ENCODE peak calls at places on chromosomes 4 and X, in four cellular contexts. One of them, this sample, is unnamed. For H3K4me1, the result is how much of the 10 kb centered on the place peaks cover.

GRCh38 chr4:83150563-83151330 is 36.2 kb upstream of the PLAC8 start:
- DNase-seq in sigmoid colon: no peak
- DNase-seq in small intestine: peak
- DNase-seq in neuronal stem cell: no peak
- DNase-seq in this sample: no peak

GRCh38 chr4:29051381-29051965 is 1668.7 kb upstream of the PCDH7 start:
- DNase-seq in sigmoid colon: no peak
- DNase-seq in small intestine: no peak
- DNase-seq in neuronal stem cell: peak
- DNase-seq in this sample: no peak

GRCh38 chrX:34764842-34765241 is 107.8 kb upstream of the TMEM47 start:
- DNase-seq in sigmoid colon: no peak
- DNase-seq in small intestine: no peak
- DNase-seq in neuronal stem cell: peak
- DNase-seq in this sample: peak

GRCh38 chr4:33226783-33227182 is 2506.6 kb downstream of the PCDH7 start:
- DNase-seq in sigmoid colon: no peak
- DNase-seq in small intestine: no peak
- DNase-seq in neuronal stem cell: no peak
- DNase-seq in this sample: no peak

GRCh38 chr4:152079543-152080293 is 318.9 kb upstream of the GATB start:
- DNase-seq in sigmoid colon: no peak
- DNase-seq in small intestine: no peak
- DNase-seq in neuronal stem cell: no peak
- DNase-seq in this sample: no peak

GRCh38 chr4:6332042-6332668 is 62.5 kb downstream of the WFS1 start:
- DNase-seq in sigmoid colon: no peak
- DNase-seq in small intestine: no peak
- DNase-seq in neuronal stem cell: peak
- DNase-seq in this sample: no peak

GRCh38 chr4:85459736-85460135 is 15.2 kb upstream of the ARHGAP24 start:
- DNase-seq in sigmoid colon: no peak
- DNase-seq in small intestine: peak
- DNase-seq in neuronal stem cell: no peak
- DNase-seq in this sample: no peak

GRCh38 chr4:124846306-124846705 is 133.8 kb upstream of the ANKRD50 start:
- DNase-seq in sigmoid colon: no peak
- DNase-seq in small intestine: no peak
- DNase-seq in neuronal stem cell: no peak
- DNase-seq in this sample: no peak

GRCh38 chrX:47515941-47516649 is 33.1 kb upstream of the ZNF41 start:
- DNase-seq in sigmoid colon: no peak
- DNase-seq in small intestine: no peak
- DNase-seq in neuronal stem cell: no peak
- DNase-seq in this sample: no peak

GRCh38 chr4:70239497-70239896 is 2.9 kb upstream of the CSN3 start:
- DNase-seq in sigmoid colon: no peak
- DNase-seq in small intestine: no peak
- DNase-seq in neuronal stem cell: no peak
- DNase-seq in this sample: no peak

GRCh38 chr4:21470531-21470930 is 478.0 kb downstream of the KCNIP4 start:
- DNase-seq in sigmoid colon: no peak
- DNase-seq in small intestine: no peak
- DNase-seq in neuronal stem cell: no peak
- DNase-seq in this sample: no peak

GRCh38 chr4:103152381-103152780 is 45.8 kb downstream of the CENPE start:
- DNase-seq in sigmoid colon: no peak
- DNase-seq in small intestine: no peak
- DNase-seq in neuronal stem cell: no peak
- DNase-seq in this sample: no peak

GRCh38 chr4:174657472-174657871 is 135.2 kb upstream of the HPGD start:
- DNase-seq in sigmoid colon: no peak
- DNase-seq in small intestine: no peak
- DNase-seq in neuronal stem cell: no peak
- DNase-seq in this sample: no peak

GRCh38 chr4:113760094-113760851 is 1.3 kb downstream of the CAMK2D start:
- DNase-seq in sigmoid colon: peak
- DNase-seq in small intestine: peak
- DNase-seq in neuronal stem cell: no peak
- DNase-seq in this sample: no peak

GRCh38 chrX:141989802-141990201 is 86.1 kb downstream of the MAGEC1 start:
- DNase-seq in sigmoid colon: no peak
- DNase-seq in small intestine: no peak
- DNase-seq in neuronal stem cell: no peak
- DNase-seq in this sample: no peak

GRCh38 chr4:119490335-119490734 is 138.3 kb downstream of the PDE5A start:
- DNase-seq in sigmoid colon: no peak
- DNase-seq in small intestine: peak
- DNase-seq in neuronal stem cell: no peak
- DNase-seq in this sample: peak

GRCh38 chr4:139229534-139230039 is 50.4 kb downstream of the MGARP start:
- DNase-seq in sigmoid colon: no peak
- DNase-seq in small intestine: peak
- DNase-seq in neuronal stem cell: no peak
- DNase-seq in this sample: no peak

GRCh38 chr4:7649741-7650531 is 215.2 kb upstream of the PSAPL1 start:
- DNase-seq in sigmoid colon: peak
- DNase-seq in small intestine: peak
- DNase-seq in neuronal stem cell: no peak
- DNase-seq in this sample: no peak

GRCh38 chr4:38894340-38894982 is 26.9 kb downstream of the FAM114A1 start:
- DNase-seq in sigmoid colon: no peak
- DNase-seq in small intestine: no peak
- DNase-seq in neuronal stem cell: no peak
- DNase-seq in this sample: no peak

GRCh38 chrX:132860200-132860599 is 98.2 kb downstream of the HS6ST2 start:
- DNase-seq in sigmoid colon: no peak
- DNase-seq in small intestine: no peak
- DNase-seq in neuronal stem cell: no peak
- DNase-seq in this sample: no peak
- H3K4me1 ChIP-seq in sigmoid colon: under half
- H3K4me1 ChIP-seq in small intestine: under half
- H3K4me1 ChIP-seq in neuronal stem cell: under half
- H3K4me1 ChIP-seq in this sample: under half

GRCh38 chr4:182604161-182604591 is 313.0 kb downstream of the DCTD start:
- DNase-seq in sigmoid colon: no peak
- DNase-seq in small intestine: no peak
- DNase-seq in neuronal stem cell: no peak
- DNase-seq in this sample: no peak
- H3K4me3 ChIP-seq in sigmoid colon: no peak
- H3K4me3 ChIP-seq in small intestine: no peak
- H3K4me3 ChIP-seq in neuronal stem cell: no peak
- H3K4me3 ChIP-seq in this sample: no peak

GRCh38 chr4:167308876-167309275 is 74.6 kb upstream of the SPOCK3 start:
- DNase-seq in sigmoid colon: no peak
- DNase-seq in small intestine: no peak
- DNase-seq in neuronal stem cell: no peak
- DNase-seq in this sample: no peak
- H3K4me1 ChIP-seq in sigmoid colon: under half
- H3K4me1 ChIP-seq in small intestine: under half
- H3K4me1 ChIP-seq in neuronal stem cell: under half
- H3K4me1 ChIP-seq in this sample: under half

GRCh38 chr4:98838528-98838927 is 90.4 kb downstream of the EIF4E start:
- DNase-seq in sigmoid colon: no peak
- DNase-seq in small intestine: no peak
- DNase-seq in neuronal stem cell: no peak
- DNase-seq in this sample: no peak

GRCh38 chr4:98833384-98833783 is 95.5 kb downstream of the EIF4E start:
- DNase-seq in sigmoid colon: no peak
- DNase-seq in small intestine: no peak
- DNase-seq in neuronal stem cell: no peak
- DNase-seq in this sample: no peak

DNA sequence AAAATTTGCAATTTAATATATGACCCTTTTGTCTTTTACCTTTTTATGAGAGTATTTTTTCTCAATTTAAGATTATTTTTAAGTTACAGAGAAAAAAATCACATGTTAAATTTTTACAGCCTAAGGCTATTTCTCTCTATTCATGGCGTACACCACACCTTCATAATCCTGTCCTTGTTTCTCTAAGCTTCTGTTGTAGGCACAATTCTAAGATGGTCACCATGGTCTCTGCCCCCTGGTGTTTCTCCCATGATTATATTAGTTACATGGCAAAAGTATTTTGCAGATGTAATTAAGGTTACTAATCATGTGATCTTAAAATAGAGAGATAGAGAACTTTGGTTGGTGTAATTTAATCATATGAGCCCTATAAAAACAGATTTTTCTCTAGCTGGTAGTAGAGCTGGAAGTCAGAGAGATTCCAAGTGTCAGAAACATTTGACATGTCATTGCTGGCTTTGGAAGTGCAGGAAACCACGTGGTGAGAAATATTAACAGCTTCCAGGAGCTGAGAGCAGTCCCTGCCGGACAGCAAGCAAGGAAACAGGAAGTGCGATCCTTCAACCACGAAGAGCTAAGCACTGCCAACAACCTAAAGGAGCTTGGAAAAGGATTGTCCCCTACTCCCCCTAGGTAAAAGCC is 89.8 kb downstream of the EIF4E start:
- DNase-seq in sigmoid colon: no peak
- DNase-seq in small intestine: no peak
- DNase-seq in neuronal stem cell: no peak
- DNase-seq in this sample: no peak
- H3K4me3 ChIP-seq in sigmoid colon: no peak
- H3K4me3 ChIP-seq in small intestine: no peak
- H3K4me3 ChIP-seq in neuronal stem cell: no peak
- H3K4me3 ChIP-seq in this sample: no peak

GRCh38 chr4:128357286-128357685 is 69.7 kb upstream of the PGRMC2 start:
- DNase-seq in sigmoid colon: no peak
- DNase-seq in small intestine: no peak
- DNase-seq in neuronal stem cell: no peak
- DNase-seq in this sample: no peak
- H3K4me1 ChIP-seq in sigmoid colon: under half
- H3K4me1 ChIP-seq in small intestine: under half
- H3K4me1 ChIP-seq in neuronal stem cell: under half
- H3K4me1 ChIP-seq in this sample: under half

DNA sequence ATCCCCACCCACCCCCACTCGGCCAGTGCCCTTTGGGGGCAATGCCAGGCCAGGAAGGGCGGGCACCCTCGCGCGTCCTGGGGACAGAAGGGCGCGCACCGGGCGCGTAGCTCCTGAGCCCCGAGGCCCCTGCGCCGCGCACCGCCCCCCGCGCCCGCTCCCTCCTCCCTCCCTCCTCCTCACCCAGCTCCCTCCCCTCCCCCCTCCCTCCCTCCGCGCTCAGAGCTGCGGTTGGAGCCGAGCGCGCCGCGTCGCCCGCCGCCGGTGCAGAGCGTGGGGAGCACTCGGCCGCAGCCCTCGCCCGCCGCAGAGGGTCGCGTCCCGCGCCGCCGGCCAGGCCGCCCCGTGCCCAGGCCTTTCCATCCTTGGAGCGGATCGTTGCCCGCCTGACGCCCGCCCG is at the start of gene ATP2B3:
- DNase-seq in sigmoid colon: no peak
- DNase-seq in small intestine: no peak
- DNase-seq in neuronal stem cell: no peak
- DNase-seq in this sample: no peak
- H3K4me3 ChIP-seq in sigmoid colon: no peak
- H3K4me3 ChIP-seq in small intestine: no peak
- H3K4me3 ChIP-seq in neuronal stem cell: no peak
- H3K4me3 ChIP-seq in this sample: peak

GRCh38 chrX:40009462-40009851 is 88.3 kb downstream of the BCOR start:
- DNase-seq in sigmoid colon: no peak
- DNase-seq in small intestine: no peak
- DNase-seq in neuronal stem cell: no peak
- DNase-seq in this sample: no peak
- H3K4me1 ChIP-seq in sigmoid colon: under half
- H3K4me1 ChIP-seq in small intestine: under half
- H3K4me1 ChIP-seq in neuronal stem cell: under half
- H3K4me1 ChIP-seq in this sample: under half

GRCh38 chrX:51892921-51893745 is at the start of gene MAGED1:
- DNase-seq in sigmoid colon: peak
- DNase-seq in small intestine: peak
- DNase-seq in neuronal stem cell: peak
- DNase-seq in this sample: peak

GRCh38 chrX:51889851-51890250 is 3.6 kb upstream of the MAGED1 start:
- DNase-seq in sigmoid colon: no peak
- DNase-seq in small intestine: no peak
- DNase-seq in neuronal stem cell: no peak
- DNase-seq in this sample: no peak

GRCh38 chrX:51891245-51891644 is 2.2 kb upstream of the MAGED1 start:
- DNase-seq in sigmoid colon: no peak
- DNase-seq in small intestine: no peak
- DNase-seq in neuronal stem cell: no peak
- DNase-seq in this sample: no peak

GRCh38 chrX:51893931-51894696 is 691 bp downstream of the MAGED1 start:
- DNase-seq in sigmoid colon: peak
- DNase-seq in small intestine: peak
- DNase-seq in neuronal stem cell: peak
- DNase-seq in this sample: no peak

DNA sequence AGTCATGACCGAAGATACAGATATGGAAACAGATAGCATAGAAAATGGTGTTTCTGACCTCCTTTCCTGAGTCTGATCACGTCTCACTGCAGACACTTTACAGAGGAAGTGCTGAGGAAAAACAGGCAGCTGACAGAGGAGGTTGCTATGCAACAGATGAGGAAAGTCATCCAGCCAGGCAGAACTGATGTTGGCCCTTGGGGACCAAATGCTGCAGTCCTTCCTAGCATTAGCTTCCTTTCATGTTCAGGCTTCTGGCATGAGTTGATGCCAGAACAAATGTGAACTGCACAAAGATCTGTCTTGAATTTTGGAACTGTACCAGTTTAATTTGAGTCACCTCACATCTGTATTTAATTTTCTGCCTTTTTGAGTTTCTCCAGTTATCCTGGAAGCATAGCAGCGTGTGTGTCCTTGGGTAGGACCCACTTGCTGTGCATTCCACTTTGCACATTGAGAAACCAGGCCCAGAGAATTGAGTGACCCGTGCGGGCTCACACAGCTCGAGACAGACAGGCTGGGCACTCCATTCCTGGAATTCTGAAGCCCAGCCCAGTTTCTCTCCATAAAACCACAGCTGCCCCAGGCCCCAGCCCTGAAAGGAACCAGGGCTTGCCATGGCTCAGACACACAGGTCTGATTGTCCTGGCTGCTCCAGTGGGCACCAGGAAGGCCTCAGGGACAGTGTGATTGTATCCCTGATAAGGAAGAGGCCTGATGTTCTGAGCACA is 1.4 kb upstream of the MAGED1 start:
- DNase-seq in sigmoid colon: peak
- DNase-seq in small intestine: no peak
- DNase-seq in neuronal stem cell: no peak
- DNase-seq in this sample: no peak
- H3K4me3 ChIP-seq in sigmoid colon: no peak
- H3K4me3 ChIP-seq in small intestine: no peak
- H3K4me3 ChIP-seq in neuronal stem cell: peak
- H3K4me3 ChIP-seq in this sample: no peak

This sample was measured in iPS DF 6.9.